ENCODE peak calls at places on chromosomes 11 and 22, in eight cellular contexts. S is PC-3; B is iris pigment epithelial cell; H is anterior cingulate cortex; W is fibroblast of the conjunctiva; Z is left cardiac atrium; Y is stimulated activated CD8-positive, alpha-beta memory T cell treated with anti-CD3 and anti-CD28 coated beads, Interleukin-15, amount 100 ng/mL, for 1 hour; U is posterior cingulate gyrus. X is an unnamed sample.

GRCh38 chr22:17120281-17120680 is 879 bp downstream of the TMEM121B start:
- DNase-seq in B (peak), Y (no peak), U (peak), Z (peak), W (no peak), H (no peak), S (no peak), X (peak)

GRCh38 chr11:62921201-62921572 is at the start of gene CHRM1:
- DNase-seq in Y (no peak), Z (no peak), B (no peak), S (peak), W (no peak), U (peak), H (peak), X (no peak)

GRCh38 chr11:128603752-128604472 is 16.6 kb upstream of the ETS1 start:
- DNase-seq in B (no peak), H (peak), W (no peak), U (no peak), Z (no peak), Y (no peak), S (no peak), X (peak)

GRCh38 chr11:11010624-11011127 is 152.8 kb upstream of the ZBED5 start:
- DNase-seq in S (peak), Y (no peak), B (peak), Z (peak), H (no peak), U (peak), W (no peak), X (peak)

GRCh38 chr11:130478204-130478701 is 29.8 kb downstream of the ADAMTS15 start:
- DNase-seq in H (no peak), Z (peak), B (peak), Y (no peak), S (peak), U (peak), W (peak), X (peak)

GRCh38 chr11:94023856-94024255 is 2.7 kb downstream of the HEPHL1 start:
- DNase-seq in B (no peak), W (no peak), Y (no peak), H (no peak), S (no peak), U (no peak), Z (no peak), X (no peak)

GRCh38 chr22:37887610-37888378 is 18.3 kb upstream of the MICALL1 start:
- DNase-seq in H (no peak), Y (no peak), S (peak), B (peak), W (peak), Z (no peak), U (no peak), X (no peak)

GRCh38 chr22:43923631-43924548 is at the start of gene PNPLA3:
- DNase-seq in Z (peak), H (peak), U (peak), W (peak), Y (peak), B (peak), S (peak), X (peak)

GRCh38 chr22:31561238-31561887 is 65.0 kb downstream of the SFI1 start:
- DNase-seq in S (peak), H (peak), U (peak), W (peak), Z (peak), Y (no peak), B (peak), X (peak)

GRCh38 chr11:119168471-119169271 is at the start of gene NLRX1:
- DNase-seq in S (peak), W (peak), Z (peak), Y (peak), H (peak), U (peak), B (peak), X (peak)

GRCh38 chr11:15852179-15852578 is 504.2 kb downstream of the SOX6 start:
- DNase-seq in B (peak), W (no peak), U (no peak), H (no peak), Z (no peak), Y (no peak), S (peak), X (peak)

GRCh38 chr11:87926250-87926970 is 248.8 kb downstream of the RAB38 start:
- DNase-seq in U (no peak), Y (no peak), B (peak), S (peak), W (peak), Z (no peak), H (no peak), X (peak)

GRCh38 chr22:46803031-46803880 is 40.8 kb downstream of the TBC1D22A start:
- DNase-seq in Z (peak), H (no peak), W (no peak), Y (peak), B (peak), U (peak), S (peak), X (peak)

GRCh38 chr11:13963169-13963948 is 836 bp downstream of the SPON1 start:
- DNase-seq in S (no peak), U (peak), B (no peak), H (no peak), Z (peak), W (no peak), Y (no peak), X (no peak)

GRCh38 chr11:1307998-1308744 is 1.3 kb downstream of the TOLLIP start:
- DNase-seq in B (peak), Y (no peak), Z (no peak), H (no peak), S (peak), W (no peak), U (peak), X (no peak)

GRCh38 chr11:17770048-17770652 is 35.6 kb downstream of the KCNC1 start:
- DNase-seq in W (no peak), S (no peak), Z (peak), H (no peak), B (no peak), U (peak), Y (no peak), X (peak)

GRCh38 chr22:19691721-19692341 is 22.5 kb upstream of the SEPTIN5 start:
- DNase-seq in H (no peak), U (peak), B (peak), W (no peak), S (peak), Y (no peak), Z (no peak), X (peak)

GRCh38 chr11:60169264-60169915 is 13.5 kb downstream of the MS4A6A start:
- DNase-seq in U (no peak), W (no peak), S (peak), B (peak), Z (peak), Y (no peak), H (no peak), X (no peak)

GRCh38 chr11:110454609-110455008 is 24.9 kb downstream of the FDX1 start:
- DNase-seq in U (no peak), W (no peak), Z (no peak), B (no peak), Y (no peak), S (no peak), H (no peak), X (no peak)

GRCh38 chr22:44730034-44730433 is 22.3 kb upstream of the ARHGAP8 start:
- DNase-seq in Y (no peak), U (no peak), Z (no peak), S (no peak), H (no peak), W (no peak), B (no peak), X (no peak)

GRCh38 chr11:1235615-1236315 is 12.9 kb downstream of the MUC5B start:
- DNase-seq in U (peak), Y (no peak), B (no peak), W (no peak), H (no peak), Z (peak), S (no peak), X (no peak)

GRCh38 chr11:33735426-33736147 is 636 bp downstream of the CD59 start:
- DNase-seq in S (no peak), Y (no peak), U (peak), H (no peak), B (peak), Z (peak), W (no peak), X (peak)

GRCh38 chr11:1548221-1549070 is 23.6 kb downstream of the DUSP8 start:
- DNase-seq in S (peak), Z (peak), H (no peak), U (peak), Y (no peak), B (peak), W (no peak), X (peak)

GRCh38 chr22:31263896-31264295 is 28.4 kb downstream of the PIK3IP1 start:
- DNase-seq in H (no peak), U (no peak), Z (no peak), Y (no peak), W (no peak), S (no peak), B (no peak), X (no peak)

GRCh38 chr22:46638601-46639431 is 18.6 kb downstream of the GRAMD4 start:
- DNase-seq in U (no peak), W (no peak), Z (no peak), Y (no peak), B (peak), H (no peak), S (no peak), X (no peak)

GRCh38 chr22:42906605-42907338 is 49.7 kb upstream of the ARFGAP3 start:
- DNase-seq in Z (peak), W (no peak), Y (no peak), U (no peak), H (peak), B (no peak), S (no peak), X (no peak)

GRCh38 chr22:38957046-38957770 is at the start of gene APOBEC3A:
- DNase-seq in B (no peak), W (no peak), S (no peak), Y (no peak), U (peak), Z (no peak), H (no peak), X (peak)

GRCh38 chr11:114386545-114386944 is 13.8 kb downstream of the C11orf71 start:
- DNase-seq in H (no peak), Z (no peak), W (no peak), Y (no peak), U (no peak), B (no peak), S (no peak), X (no peak)

GRCh38 chr11:11604340-11604992 is 17.3 kb downstream of the GALNT18 start:
- DNase-seq in H (no peak), Y (no peak), U (no peak), B (no peak), Z (no peak), W (no peak), S (no peak), X (no peak)

GRCh38 chr11:75445315-75445953 is 12.4 kb upstream of the KLHL35 start:
- DNase-seq in W (peak), H (peak), Z (peak), B (peak), Y (peak), U (peak), S (peak), X (peak)

GRCh38 chr11:129960216-129961214 is 42.1 kb downstream of the PRDM10 start:
- DNase-seq in Z (no peak), Y (no peak), W (peak), B (peak), U (no peak), H (no peak), S (peak), X (peak)

GRCh38 chr11:18457435-18457834 is 1.8 kb downstream of the LDHAL6A start:
- DNase-seq in Y (no peak), S (peak), U (no peak), Z (no peak), H (no peak), B (peak), W (no peak), X (peak)

GRCh38 chr11:6632116-6633073 is 13.2 kb upstream of the TPP1 start:
- DNase-seq in U (peak), B (no peak), S (no peak), H (no peak), Y (no peak), Z (no peak), W (no peak), X (no peak)

GRCh38 chr11:117750357-117750756 is 46.7 kb downstream of the DSCAML1 start:
- DNase-seq in U (no peak), Z (no peak), Y (no peak), W (no peak), B (no peak), H (no peak), S (no peak), X (no peak)

GRCh38 chr22:19674929-19675253 is 39.4 kb upstream of the SEPTIN5 start:
- DNase-seq in Y (no peak), U (peak), H (no peak), W (no peak), Z (no peak), S (no peak), B (no peak), X (no peak)

GRCh38 chr11:2693851-2694261 is 5.9 kb downstream of the KCNQ1OT1 start:
- DNase-seq in H (no peak), Z (peak), W (no peak), S (peak), U (peak), B (no peak), Y (no peak), X (no peak)

GRCh38 chr22:37077802-37078448 is 26.4 kb downstream of the KCTD17 start:
- DNase-seq in B (peak), H (no peak), U (peak), Y (peak), W (peak), S (peak), Z (peak), X (no peak)

GRCh38 chr22:37943471-37944198 is 9.8 kb downstream of the C22orf23 start:
- DNase-seq in B (no peak), U (no peak), S (peak), H (no peak), W (no peak), Z (no peak), Y (no peak), X (no peak)

X was measured in SW480.